ENCODE peak calls at places on chromosomes 5 and 9, in six cellular contexts. One of them, this sample, is unnamed.

GRCh38 chr5:57193757-57194413 is 20.0 kb downstream of the GPBP1 start:
- DNase-seq in AG09309: no peak
- DNase-seq in kidney epithelial cell: no peak
- DNase-seq in fibroblast of the aortic adventitia: no peak
- DNase-seq in hepatocyte: no peak
- DNase-seq in HAP-1: no peak
- DNase-seq in this sample: no peak

GRCh38 chr9:4289411-4290380 is 10.2 kb downstream of the GLIS3 start:
- DNase-seq in kidney epithelial cell: no peak
- DNase-seq in AG09309: no peak
- DNase-seq in fibroblast of the aortic adventitia: no peak
- DNase-seq in HAP-1: no peak
- DNase-seq in hepatocyte: no peak
- DNase-seq in this sample: no peak

GRCh38 chr5:110807174-110807573 is 68.4 kb downstream of the SLC25A46 start:
- DNase-seq in hepatocyte: peak
- DNase-seq in AG09309: no peak
- DNase-seq in fibroblast of the aortic adventitia: peak
- DNase-seq in kidney epithelial cell: no peak
- DNase-seq in HAP-1: no peak
- DNase-seq in this sample: no peak

GRCh38 chr5:146426853-146427618 is 20.1 kb upstream of the TCERG1 start:
- DNase-seq in hepatocyte: peak
- DNase-seq in AG09309: no peak
- DNase-seq in fibroblast of the aortic adventitia: peak
- DNase-seq in kidney epithelial cell: no peak
- DNase-seq in HAP-1: no peak
- DNase-seq in this sample: no peak

GRCh38 chr9:73863924-73864323 is 633.2 kb upstream of the RORB start:
- DNase-seq in hepatocyte: no peak
- DNase-seq in fibroblast of the aortic adventitia: no peak
- DNase-seq in HAP-1: no peak
- DNase-seq in kidney epithelial cell: no peak
- DNase-seq in AG09309: no peak
- DNase-seq in this sample: no peak

GRCh38 chr9:70449461-70449860 is 35.0 kb upstream of the KLF9 start:
- DNase-seq in fibroblast of the aortic adventitia: no peak
- DNase-seq in AG09309: no peak
- DNase-seq in kidney epithelial cell: no peak
- DNase-seq in hepatocyte: no peak
- DNase-seq in HAP-1: no peak
- DNase-seq in this sample: no peak

GRCh38 chr5:141869040-141869439 is 9.2 kb downstream of the PCDH1 start:
- DNase-seq in kidney epithelial cell: no peak
- DNase-seq in fibroblast of the aortic adventitia: no peak
- DNase-seq in hepatocyte: no peak
- DNase-seq in HAP-1: no peak
- DNase-seq in AG09309: no peak
- DNase-seq in this sample: no peak

GRCh38 chr9:2777454-2777853 is 60.1 kb downstream of the KCNV2 start:
- DNase-seq in AG09309: no peak
- DNase-seq in HAP-1: no peak
- DNase-seq in hepatocyte: no peak
- DNase-seq in fibroblast of the aortic adventitia: no peak
- DNase-seq in kidney epithelial cell: no peak
- DNase-seq in this sample: no peak

GRCh38 chr9:38643456-38644173 is 23.2 kb upstream of the ANKRD18A start:
- DNase-seq in AG09309: no peak
- DNase-seq in HAP-1: no peak
- DNase-seq in fibroblast of the aortic adventitia: no peak
- DNase-seq in hepatocyte: no peak
- DNase-seq in kidney epithelial cell: no peak
- DNase-seq in this sample: peak

GRCh38 chr5:67181648-67182218 is 14.9 kb downstream of the CD180 start:
- DNase-seq in fibroblast of the aortic adventitia: no peak
- DNase-seq in HAP-1: peak
- DNase-seq in hepatocyte: no peak
- DNase-seq in AG09309: no peak
- DNase-seq in kidney epithelial cell: no peak
- DNase-seq in this sample: no peak

GRCh38 chr9:80146466-80146865 is 574.7 kb downstream of the TLE4 start:
- DNase-seq in HAP-1: no peak
- DNase-seq in fibroblast of the aortic adventitia: peak
- DNase-seq in kidney epithelial cell: no peak
- DNase-seq in AG09309: no peak
- DNase-seq in hepatocyte: no peak
- DNase-seq in this sample: no peak

GRCh38 chr9:32603914-32604852 is 31.2 kb upstream of the NDUFB6 start:
- DNase-seq in kidney epithelial cell: no peak
- DNase-seq in HAP-1: no peak
- DNase-seq in fibroblast of the aortic adventitia: no peak
- DNase-seq in AG09309: no peak
- DNase-seq in hepatocyte: peak
- DNase-seq in this sample: peak

GRCh38 chr9:34568783-34569182 is 20.7 kb downstream of the CNTFR start:
- DNase-seq in HAP-1: no peak
- DNase-seq in kidney epithelial cell: no peak
- DNase-seq in hepatocyte: no peak
- DNase-seq in AG09309: no peak
- DNase-seq in fibroblast of the aortic adventitia: no peak
- DNase-seq in this sample: no peak

GRCh38 chr9:18921677-18922076 is 111.3 kb downstream of the SAXO1 start:
- DNase-seq in AG09309: peak
- DNase-seq in kidney epithelial cell: no peak
- DNase-seq in hepatocyte: no peak
- DNase-seq in HAP-1: no peak
- DNase-seq in fibroblast of the aortic adventitia: peak
- DNase-seq in this sample: no peak

GRCh38 chr5:35214051-35214450 is 16.2 kb downstream of the PRLR start:
- DNase-seq in kidney epithelial cell: no peak
- DNase-seq in HAP-1: no peak
- DNase-seq in AG09309: no peak
- DNase-seq in hepatocyte: no peak
- DNase-seq in fibroblast of the aortic adventitia: no peak
- DNase-seq in this sample: no peak

GRCh38 chr9:21883642-21884041 is 81.2 kb downstream of the MTAP start:
- DNase-seq in fibroblast of the aortic adventitia: no peak
- DNase-seq in kidney epithelial cell: no peak
- DNase-seq in HAP-1: no peak
- DNase-seq in AG09309: no peak
- DNase-seq in hepatocyte: no peak
- DNase-seq in this sample: no peak

GRCh38 chr5:68074048-68074632 is 141.4 kb upstream of the PIK3R1 start:
- DNase-seq in hepatocyte: no peak
- DNase-seq in fibroblast of the aortic adventitia: peak
- DNase-seq in kidney epithelial cell: no peak
- DNase-seq in HAP-1: peak
- DNase-seq in AG09309: no peak
- DNase-seq in this sample: no peak

GRCh38 chr5:82620957-82621600 is 342.9 kb upstream of the RPS23 start:
- DNase-seq in kidney epithelial cell: no peak
- DNase-seq in hepatocyte: no peak
- DNase-seq in HAP-1: no peak
- DNase-seq in AG09309: no peak
- DNase-seq in fibroblast of the aortic adventitia: no peak
- DNase-seq in this sample: no peak

GRCh38 chr5:173673295-173674170 is 57.1 kb upstream of the BOD1 start:
- DNase-seq in kidney epithelial cell: no peak
- DNase-seq in hepatocyte: no peak
- DNase-seq in AG09309: no peak
- DNase-seq in HAP-1: no peak
- DNase-seq in fibroblast of the aortic adventitia: no peak
- DNase-seq in this sample: no peak

GRCh38 chr5:60522299-60522915 is 177.6 kb downstream of the DEPDC1B start:
- DNase-seq in fibroblast of the aortic adventitia: peak
- DNase-seq in HAP-1: no peak
- DNase-seq in AG09309: no peak
- DNase-seq in hepatocyte: peak
- DNase-seq in kidney epithelial cell: no peak
- DNase-seq in this sample: no peak

GRCh38 chr5:119789411-119790117 is 160.2 kb downstream of the FAM170A start:
- DNase-seq in fibroblast of the aortic adventitia: no peak
- DNase-seq in hepatocyte: no peak
- DNase-seq in kidney epithelial cell: no peak
- DNase-seq in HAP-1: no peak
- DNase-seq in AG09309: no peak
- DNase-seq in this sample: no peak

GRCh38 chr9:73116030-73116429 is 35.6 kb upstream of the ANXA1 start:
- DNase-seq in hepatocyte: peak
- DNase-seq in AG09309: peak
- DNase-seq in kidney epithelial cell: no peak
- DNase-seq in HAP-1: no peak
- DNase-seq in fibroblast of the aortic adventitia: peak
- DNase-seq in this sample: peak

GRCh38 chr9:93670208-93671029 is 94.0 kb downstream of the PHF2 start:
- DNase-seq in fibroblast of the aortic adventitia: peak
- DNase-seq in HAP-1: peak
- DNase-seq in AG09309: no peak
- DNase-seq in hepatocyte: no peak
- DNase-seq in kidney epithelial cell: no peak
- DNase-seq in this sample: no peak

GRCh38 chr5:10220253-10220652 is 29.4 kb downstream of the ATPSCKMT start:
- DNase-seq in AG09309: no peak
- DNase-seq in hepatocyte: no peak
- DNase-seq in HAP-1: no peak
- DNase-seq in kidney epithelial cell: no peak
- DNase-seq in fibroblast of the aortic adventitia: no peak
- DNase-seq in this sample: no peak

GRCh38 chr5:179820127-179820482 is 600 bp upstream of the SQSTM1 start:
- DNase-seq in fibroblast of the aortic adventitia: peak
- DNase-seq in HAP-1: no peak
- DNase-seq in kidney epithelial cell: no peak
- DNase-seq in AG09309: no peak
- DNase-seq in hepatocyte: no peak
- DNase-seq in this sample: no peak
- H3K4me3 ChIP-seq in fibroblast of the aortic adventitia: peak
- H3K4me3 ChIP-seq in HAP-1: peak
- H3K4me3 ChIP-seq in kidney epithelial cell: peak
- H3K4me3 ChIP-seq in AG09309: peak
- H3K4me3 ChIP-seq in hepatocyte: peak
- H3K4me3 ChIP-seq in this sample: peak

GRCh38 chr9:134546231-134546731 is 95.3 kb upstream of the COL5A1 start:
- DNase-seq in hepatocyte: peak
- DNase-seq in kidney epithelial cell: no peak
- DNase-seq in AG09309: no peak
- DNase-seq in fibroblast of the aortic adventitia: peak
- DNase-seq in HAP-1: no peak
- DNase-seq in this sample: peak
- H3K4me3 ChIP-seq in hepatocyte: no peak
- H3K4me3 ChIP-seq in kidney epithelial cell: no peak
- H3K4me3 ChIP-seq in AG09309: peak
- H3K4me3 ChIP-seq in fibroblast of the aortic adventitia: no peak
- H3K4me3 ChIP-seq in HAP-1: no peak
- H3K4me3 ChIP-seq in this sample: no peak

DNA sequence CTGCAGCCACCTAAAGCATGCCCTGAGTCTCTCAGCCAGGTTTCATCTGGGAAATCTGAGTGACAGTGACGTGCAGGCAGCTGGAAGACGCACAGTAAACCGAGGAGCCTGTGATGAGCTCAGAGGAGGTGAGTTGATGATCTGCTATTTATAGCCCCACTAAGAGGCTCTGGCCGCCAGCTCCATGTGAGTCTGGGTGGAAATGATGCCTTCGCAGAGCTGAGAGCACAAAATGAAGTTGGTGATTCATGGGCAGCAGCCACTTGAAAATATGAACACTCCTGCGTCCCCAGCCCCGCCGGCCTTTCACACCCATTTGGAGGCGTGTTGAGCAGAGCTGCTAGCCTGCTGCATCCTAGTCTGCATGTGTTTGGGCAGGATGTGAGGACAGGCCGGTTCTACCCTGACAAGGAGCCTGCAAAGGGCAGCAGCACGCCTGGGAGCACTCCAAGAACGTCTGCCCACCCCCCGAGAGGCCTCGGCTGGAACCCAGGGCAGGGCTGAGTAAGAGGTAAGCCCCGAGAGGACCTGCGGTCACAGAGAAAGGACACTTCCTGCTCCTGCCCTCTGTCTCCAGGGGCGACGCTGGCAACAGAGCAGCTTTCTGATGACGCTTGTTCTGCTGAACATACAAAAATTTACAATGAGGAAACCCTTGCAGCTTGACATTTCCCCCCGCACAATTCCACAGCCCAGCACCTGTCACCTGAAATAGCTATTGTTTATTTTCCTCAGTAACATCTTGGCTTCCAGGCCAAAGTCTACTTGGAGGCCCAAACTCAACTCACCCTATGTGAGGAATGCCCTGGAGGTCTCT is 25.1 kb upstream of the CDKN2AIPNL start:
- DNase-seq in AG09309: peak
- DNase-seq in hepatocyte: peak
- DNase-seq in fibroblast of the aortic adventitia: peak
- DNase-seq in HAP-1: no peak
- DNase-seq in kidney epithelial cell: peak
- DNase-seq in this sample: peak
- H3K4me3 ChIP-seq in AG09309: no peak
- H3K4me3 ChIP-seq in hepatocyte: no peak
- H3K4me3 ChIP-seq in fibroblast of the aortic adventitia: no peak
- H3K4me3 ChIP-seq in HAP-1: no peak
- H3K4me3 ChIP-seq in kidney epithelial cell: no peak
- H3K4me3 ChIP-seq in this sample: no peak

GRCh38 chr9:88197781-88198345 is 59.6 kb upstream of the SPATA31C2 start:
- DNase-seq in hepatocyte: peak
- DNase-seq in kidney epithelial cell: no peak
- DNase-seq in HAP-1: no peak
- DNase-seq in fibroblast of the aortic adventitia: peak
- DNase-seq in AG09309: peak
- DNase-seq in this sample: peak
- H3K4me3 ChIP-seq in hepatocyte: no peak
- H3K4me3 ChIP-seq in kidney epithelial cell: no peak
- H3K4me3 ChIP-seq in HAP-1: no peak
- H3K4me3 ChIP-seq in fibroblast of the aortic adventitia: peak
- H3K4me3 ChIP-seq in AG09309: peak
- H3K4me3 ChIP-seq in this sample: no peak

DNA sequence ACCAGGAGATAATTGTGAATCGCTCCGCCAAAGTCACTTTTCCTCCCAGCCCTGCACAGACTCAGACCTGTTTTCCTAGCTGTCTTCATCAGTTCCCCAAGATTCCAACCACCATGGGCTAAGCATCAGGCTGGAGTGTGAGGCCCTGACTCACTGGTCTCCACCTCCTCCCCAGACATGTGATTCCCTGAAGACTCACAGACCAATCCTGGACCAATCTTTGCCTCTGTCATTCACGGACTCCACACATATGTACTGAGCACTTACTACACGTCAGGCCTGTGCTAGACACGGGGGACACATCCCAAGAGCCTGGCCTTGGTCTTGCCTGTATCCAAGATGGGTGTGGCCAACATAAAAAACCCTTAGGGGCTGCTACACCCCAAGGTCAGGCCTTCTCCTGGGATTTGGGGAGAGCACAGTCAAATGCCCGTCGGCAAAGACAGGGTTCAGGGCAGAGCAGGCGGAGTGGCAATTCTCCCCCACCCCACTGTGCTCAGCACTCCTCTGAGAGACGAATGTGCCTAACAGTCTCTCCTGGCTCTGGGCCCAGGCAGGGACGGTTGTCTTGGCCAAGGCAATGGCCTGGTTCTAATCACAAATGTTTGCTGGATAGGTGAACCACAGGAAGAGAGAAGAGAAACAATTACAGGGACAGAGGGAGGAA is 11.9 kb downstream of the EEIG1 start:
- DNase-seq in fibroblast of the aortic adventitia: peak
- DNase-seq in AG09309: peak
- DNase-seq in hepatocyte: peak
- DNase-seq in kidney epithelial cell: peak
- DNase-seq in HAP-1: no peak
- DNase-seq in this sample: peak
- H3K4me3 ChIP-seq in fibroblast of the aortic adventitia: peak
- H3K4me3 ChIP-seq in AG09309: no peak
- H3K4me3 ChIP-seq in hepatocyte: no peak
- H3K4me3 ChIP-seq in kidney epithelial cell: no peak
- H3K4me3 ChIP-seq in HAP-1: no peak
- H3K4me3 ChIP-seq in this sample: no peak

GRCh38 chr5:39058178-39058577 is 16.0 kb downstream of the RICTOR start:
- DNase-seq in hepatocyte: no peak
- DNase-seq in AG09309: no peak
- DNase-seq in kidney epithelial cell: no peak
- DNase-seq in HAP-1: no peak
- DNase-seq in fibroblast of the aortic adventitia: no peak
- DNase-seq in this sample: no peak
- H3K4me3 ChIP-seq in hepatocyte: no peak
- H3K4me3 ChIP-seq in AG09309: no peak
- H3K4me3 ChIP-seq in kidney epithelial cell: no peak
- H3K4me3 ChIP-seq in HAP-1: no peak
- H3K4me3 ChIP-seq in fibroblast of the aortic adventitia: peak
- H3K4me3 ChIP-seq in this sample: no peak